ENCODE peak calls at places on chromosomes 11 and 22, in seven cellular contexts. J is naive thymus-derived CD8-positive, alpha-beta T cell; Q is DND-41; C is non-pigmented ciliary epithelial cell; K is HEK293T; D is Ammon's horn; S is stimulated activated CD4-positive, alpha-beta T cell treated with anti-CD3 and anti-CD28 coated beads, Interleukin-12 subunit alpha, Interleukin-12 subunit beta, amount 100 ng/mL, for 4 hours. W is an unnamed sample.

GRCh38 chr11:2533642-2534115 is 88.9 kb downstream of the KCNQ1 start:
- DNase-seq in J (no peak), Q (peak), C (peak), K (peak), D (peak), S (no peak), W (peak)

GRCh38 chr11:61870429-61871039 is 20.8 kb downstream of the FADS3 start:
- DNase-seq in J (no peak), Q (no peak), C (no peak), K (no peak), D (no peak), S (no peak), W (no peak)

GRCh38 chr11:128859563-128860441 is 7.3 kb downstream of the KCNJ1 start:
- DNase-seq in J (peak), Q (peak), C (no peak), K (peak), D (peak), S (peak), W (no peak)

GRCh38 chr11:287821-288327 is 1.1 kb upstream of the PGGHG start:
- DNase-seq in J (peak), Q (peak), C (no peak), K (no peak), D (no peak), S (no peak), W (no peak)

GRCh38 chr11:120563698-120564572 is 52.4 kb downstream of the GRIK4 start:
- DNase-seq in J (no peak), Q (no peak), C (no peak), K (no peak), D (peak), S (no peak), W (no peak)

GRCh38 chr11:77602385-77603105 is 12.8 kb downstream of the AQP11 start:
- DNase-seq in J (no peak), Q (no peak), C (peak), K (no peak), D (peak), S (no peak), W (peak)

GRCh38 chr22:49670610-49671330 is 156.9 kb downstream of the BRD1 start:
- DNase-seq in J (peak), Q (no peak), C (no peak), K (no peak), D (no peak), S (peak), W (no peak)

GRCh38 chr11:84480151-84480550 is 1147.0 kb downstream of the DLG2 start:
- DNase-seq in J (no peak), Q (no peak), C (no peak), K (no peak), D (no peak), S (no peak), W (no peak)

GRCh38 chr22:43919106-43919965 is 4.3 kb upstream of the PNPLA3 start:
- DNase-seq in J (no peak), Q (no peak), C (no peak), K (no peak), D (no peak), S (no peak), W (no peak)

GRCh38 chr11:71988050-71988449 is 10.7 kb upstream of the IL18BP start:
- DNase-seq in J (no peak), Q (no peak), C (no peak), K (no peak), D (no peak), S (no peak), W (peak)

GRCh38 chr11:65355013-65355775 is 643 bp downstream of the TIGD3 start:
- DNase-seq in J (peak), Q (peak), C (no peak), K (peak), D (peak), S (peak), W (no peak)

GRCh38 chr11:36065436-36065835 is 121.6 kb downstream of the LDLRAD3 start:
- DNase-seq in J (no peak), Q (no peak), C (peak), K (no peak), D (no peak), S (no peak), W (no peak)

GRCh38 chr11:117816846-117817212 is 7.7 kb downstream of the FXYD2 start:
- DNase-seq in J (no peak), Q (peak), C (no peak), K (no peak), D (no peak), S (no peak), W (no peak)

GRCh38 chr11:95140397-95141030 is 50.9 kb downstream of the ENDOD1 start:
- DNase-seq in J (no peak), Q (no peak), C (peak), K (no peak), D (no peak), S (no peak), W (no peak)

GRCh38 chr11:10505278-10506012 is 35.5 kb downstream of the RNF141 start:
- DNase-seq in J (no peak), Q (no peak), C (no peak), K (no peak), D (no peak), S (no peak), W (no peak)

GRCh38 chr11:25211635-25212251 is 714.9 kb downstream of the LUZP2 start:
- DNase-seq in J (no peak), Q (no peak), C (no peak), K (no peak), D (no peak), S (no peak), W (no peak)

GRCh38 chr22:23784215-23784732 is 2.5 kb upstream of the SMARCB1 start:
- DNase-seq in J (no peak), Q (no peak), C (no peak), K (no peak), D (peak), S (no peak), W (no peak)

GRCh38 chr11:118353084-118353710 is 6.2 kb upstream of the UBE4A start:
- DNase-seq in J (no peak), Q (no peak), C (no peak), K (no peak), D (no peak), S (no peak), W (no peak)

GRCh38 chr22:35489225-35489624 is 51.4 kb upstream of the RASD2 start:
- DNase-seq in J (no peak), Q (no peak), C (no peak), K (no peak), D (no peak), S (no peak), W (no peak)

GRCh38 chr11:57335343-57336110 is at the start of gene SSRP1:
- DNase-seq in J (peak), Q (peak), C (no peak), K (peak), D (peak), S (peak), W (no peak)

GRCh38 chr11:59138643-59139042 is 4.0 kb upstream of the FAM111A start:
- DNase-seq in J (no peak), Q (no peak), C (no peak), K (no peak), D (no peak), S (no peak), W (no peak)

GRCh38 chr11:99015634-99016454 is 4.9 kb upstream of the CNTN5 start:
- DNase-seq in J (no peak), Q (no peak), C (peak), K (peak), D (peak), S (no peak), W (no peak)

GRCh38 chr22:19132153-19132552 is 1.0 kb downstream of the TSSK2 start:
- DNase-seq in J (no peak), Q (no peak), C (no peak), K (no peak), D (no peak), S (no peak), W (no peak)

GRCh38 chr11:46918778-46919513 is 596 bp upstream of the LRP4 start:
- DNase-seq in J (no peak), Q (no peak), C (no peak), K (no peak), D (no peak), S (no peak), W (no peak)

GRCh38 chr22:45731798-45732495 is 60.3 kb downstream of the ATXN10 start:
- DNase-seq in J (no peak), Q (no peak), C (no peak), K (no peak), D (peak), S (no peak), W (no peak)

GRCh38 chr22:22565991-22566390 is 6.9 kb upstream of the PRAME start:
- DNase-seq in J (no peak), Q (no peak), C (no peak), K (no peak), D (no peak), S (no peak), W (no peak)

W was measured in GM04504.